ENCODE peak calls at places on chromosomes 1 and 21, in nine cellular contexts. One of them, this sample, is unnamed.

GRCh38 chr1:234647245-234647644 is 37.3 kb upstream of the IRF2BP2 start:
- DNase-seq in lung: no peak
- DNase-seq in A549: no peak
- DNase-seq in CD4-positive, alpha-beta T cell: no peak
- DNase-seq in lower lobe of right lung: no peak
- DNase-seq in IMR-90: no peak
- DNase-seq in mesothelial cell of epicardium: no peak
- DNase-seq in GM23338: no peak
- DNase-seq in Calu3: no peak
- DNase-seq in this sample: no peak

GRCh38 chr1:156499703-156500577 is 635 bp downstream of the MEF2D start:
- DNase-seq in mesothelial cell of epicardium: peak
- DNase-seq in A549: no peak
- DNase-seq in lung: peak
- DNase-seq in CD4-positive, alpha-beta T cell: no peak
- DNase-seq in IMR-90: peak
- DNase-seq in lower lobe of right lung: no peak
- DNase-seq in Calu3: peak
- DNase-seq in GM23338: peak
- DNase-seq in this sample: peak

GRCh38 chr1:6104631-6105030 is 58.9 kb downstream of the KCNAB2 start:
- DNase-seq in CD4-positive, alpha-beta T cell: no peak
- DNase-seq in lower lobe of right lung: peak
- DNase-seq in mesothelial cell of epicardium: no peak
- DNase-seq in IMR-90: no peak
- DNase-seq in lung: no peak
- DNase-seq in GM23338: no peak
- DNase-seq in Calu3: no peak
- DNase-seq in A549: no peak
- DNase-seq in this sample: no peak

GRCh38 chr1:53454019-53454418 is 5.2 kb upstream of the DMRTB1 start:
- DNase-seq in A549: no peak
- DNase-seq in mesothelial cell of epicardium: no peak
- DNase-seq in lung: no peak
- DNase-seq in lower lobe of right lung: no peak
- DNase-seq in Calu3: no peak
- DNase-seq in IMR-90: no peak
- DNase-seq in CD4-positive, alpha-beta T cell: no peak
- DNase-seq in GM23338: no peak
- DNase-seq in this sample: no peak

GRCh38 chr1:70353641-70354331 is 736 bp downstream of the ANKRD13C start:
- DNase-seq in lower lobe of right lung: no peak
- DNase-seq in A549: peak
- DNase-seq in lung: peak
- DNase-seq in CD4-positive, alpha-beta T cell: no peak
- DNase-seq in mesothelial cell of epicardium: no peak
- DNase-seq in Calu3: peak
- DNase-seq in GM23338: peak
- DNase-seq in IMR-90: peak
- DNase-seq in this sample: peak

GRCh38 chr1:54604051-54604450 is 19.3 kb downstream of the FAM151A start:
- DNase-seq in mesothelial cell of epicardium: no peak
- DNase-seq in CD4-positive, alpha-beta T cell: no peak
- DNase-seq in A549: no peak
- DNase-seq in GM23338: no peak
- DNase-seq in lung: no peak
- DNase-seq in Calu3: no peak
- DNase-seq in lower lobe of right lung: no peak
- DNase-seq in IMR-90: no peak
- DNase-seq in this sample: no peak

GRCh38 chr1:76500111-76500510 is 367.2 kb upstream of the ST6GALNAC5 start:
- DNase-seq in GM23338: no peak
- DNase-seq in lower lobe of right lung: no peak
- DNase-seq in IMR-90: peak
- DNase-seq in A549: no peak
- DNase-seq in mesothelial cell of epicardium: no peak
- DNase-seq in CD4-positive, alpha-beta T cell: no peak
- DNase-seq in Calu3: no peak
- DNase-seq in lung: no peak
- DNase-seq in this sample: no peak

GRCh38 chr1:55060133-55060999 is 21.0 kb downstream of the PCSK9 start:
- DNase-seq in mesothelial cell of epicardium: no peak
- DNase-seq in GM23338: no peak
- DNase-seq in Calu3: no peak
- DNase-seq in IMR-90: no peak
- DNase-seq in lung: no peak
- DNase-seq in lower lobe of right lung: no peak
- DNase-seq in CD4-positive, alpha-beta T cell: no peak
- DNase-seq in A549: no peak
- DNase-seq in this sample: no peak

GRCh38 chr1:167747988-167748387 is 26.2 kb downstream of the MPZL1 start:
- DNase-seq in mesothelial cell of epicardium: no peak
- DNase-seq in A549: no peak
- DNase-seq in CD4-positive, alpha-beta T cell: no peak
- DNase-seq in lower lobe of right lung: no peak
- DNase-seq in IMR-90: peak
- DNase-seq in lung: no peak
- DNase-seq in GM23338: no peak
- DNase-seq in Calu3: no peak
- DNase-seq in this sample: no peak

GRCh38 chr1:223811634-223812101 is 34.1 kb downstream of the TP53BP2 start:
- DNase-seq in A549: no peak
- DNase-seq in GM23338: peak
- DNase-seq in lung: no peak
- DNase-seq in IMR-90: peak
- DNase-seq in mesothelial cell of epicardium: no peak
- DNase-seq in lower lobe of right lung: no peak
- DNase-seq in CD4-positive, alpha-beta T cell: no peak
- DNase-seq in Calu3: no peak
- DNase-seq in this sample: no peak

GRCh38 chr1:216903389-216903754 is 180.1 kb upstream of the ESRRG start:
- DNase-seq in IMR-90: peak
- DNase-seq in CD4-positive, alpha-beta T cell: no peak
- DNase-seq in lower lobe of right lung: no peak
- DNase-seq in lung: no peak
- DNase-seq in A549: no peak
- DNase-seq in Calu3: peak
- DNase-seq in GM23338: no peak
- DNase-seq in mesothelial cell of epicardium: no peak
- DNase-seq in this sample: no peak

GRCh38 chr1:64042331-64043100 is 160.9 kb upstream of the UBE2U start:
- DNase-seq in lower lobe of right lung: no peak
- DNase-seq in Calu3: no peak
- DNase-seq in A549: no peak
- DNase-seq in lung: peak
- DNase-seq in GM23338: no peak
- DNase-seq in IMR-90: peak
- DNase-seq in CD4-positive, alpha-beta T cell: no peak
- DNase-seq in mesothelial cell of epicardium: peak
- DNase-seq in this sample: no peak

GRCh38 chr1:236124965-236125364 is 17.4 kb upstream of the GPR137B start:
- DNase-seq in CD4-positive, alpha-beta T cell: no peak
- DNase-seq in A549: no peak
- DNase-seq in IMR-90: no peak
- DNase-seq in lower lobe of right lung: no peak
- DNase-seq in lung: no peak
- DNase-seq in mesothelial cell of epicardium: no peak
- DNase-seq in Calu3: no peak
- DNase-seq in GM23338: peak
- DNase-seq in this sample: no peak
- TF ChIP-seq CTCF in CD4-positive, alpha-beta T cell: no peak
- TF ChIP-seq CTCF in A549: no peak
- TF ChIP-seq CTCF in IMR-90: no peak
- TF ChIP-seq CTCF in lower lobe of right lung: no peak
- TF ChIP-seq CTCF in lung: no peak
- TF ChIP-seq CTCF in mesothelial cell of epicardium: no peak
- TF ChIP-seq CTCF in Calu3: no peak
- TF ChIP-seq CTCF in GM23338: peak
- TF ChIP-seq CTCF in this sample: peak

DNA sequence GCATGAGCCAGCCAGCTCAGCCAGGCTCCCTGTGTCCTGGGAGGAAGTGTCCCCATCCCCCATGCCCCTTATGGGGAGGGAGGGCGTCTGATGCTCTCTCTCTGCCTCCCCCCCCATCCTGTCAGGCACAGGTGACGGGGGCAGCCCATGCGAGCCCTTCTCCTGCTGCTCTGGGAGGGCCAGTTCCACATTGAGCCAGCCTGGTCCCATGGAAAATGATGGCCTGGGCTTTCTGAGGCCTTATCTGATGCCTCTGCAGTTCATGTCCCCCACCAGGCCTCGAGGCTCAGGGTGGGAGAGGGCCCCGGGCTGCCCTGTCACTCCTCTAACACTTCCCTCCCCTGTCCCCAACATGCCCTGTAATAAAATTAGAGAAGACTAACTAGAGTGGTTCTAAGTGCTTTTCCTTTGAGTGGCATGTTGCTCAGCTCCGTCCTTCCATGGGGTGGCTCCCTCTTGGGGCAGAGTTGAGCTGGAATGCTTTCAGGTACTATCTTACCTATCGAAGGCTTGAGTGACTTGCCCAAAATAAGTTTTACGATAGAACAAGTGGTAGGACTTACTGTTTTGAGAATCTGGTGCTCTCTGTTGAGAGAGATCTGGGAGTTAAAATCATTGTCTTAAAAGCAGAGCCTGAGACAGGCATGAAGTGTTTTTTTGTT is 1.8 kb upstream of the MTFR1L start:
- DNase-seq in lower lobe of right lung: no peak
- DNase-seq in CD4-positive, alpha-beta T cell: no peak
- DNase-seq in A549: no peak
- DNase-seq in mesothelial cell of epicardium: no peak
- DNase-seq in GM23338: peak
- DNase-seq in lung: no peak
- DNase-seq in Calu3: no peak
- DNase-seq in IMR-90: no peak
- DNase-seq in this sample: no peak
- TF ChIP-seq CTCF in lower lobe of right lung: no peak
- TF ChIP-seq CTCF in CD4-positive, alpha-beta T cell: no peak
- TF ChIP-seq CTCF in A549: no peak
- TF ChIP-seq CTCF in mesothelial cell of epicardium: no peak
- TF ChIP-seq CTCF in GM23338: peak
- TF ChIP-seq CTCF in lung: no peak
- TF ChIP-seq CTCF in Calu3: no peak
- TF ChIP-seq CTCF in IMR-90: no peak
- TF ChIP-seq CTCF in this sample: peak

GRCh38 chr21:27582946-27583270 is 616.0 kb upstream of the ADAMTS5 start:
- DNase-seq in GM23338: no peak
- DNase-seq in CD4-positive, alpha-beta T cell: no peak
- DNase-seq in Calu3: no peak
- DNase-seq in IMR-90: no peak
- DNase-seq in lower lobe of right lung: no peak
- DNase-seq in lung: no peak
- DNase-seq in A549: no peak
- DNase-seq in mesothelial cell of epicardium: no peak
- DNase-seq in this sample: no peak

GRCh38 chr21:27580276-27580675 is 613.4 kb upstream of the ADAMTS5 start:
- DNase-seq in GM23338: no peak
- DNase-seq in A549: no peak
- DNase-seq in IMR-90: peak
- DNase-seq in lung: no peak
- DNase-seq in CD4-positive, alpha-beta T cell: no peak
- DNase-seq in lower lobe of right lung: no peak
- DNase-seq in mesothelial cell of epicardium: no peak
- DNase-seq in Calu3: no peak
- DNase-seq in this sample: no peak

GRCh38 chr21:27582246-27582945 is 615.5 kb upstream of the ADAMTS5 start:
- DNase-seq in lung: no peak
- DNase-seq in A549: no peak
- DNase-seq in lower lobe of right lung: no peak
- DNase-seq in mesothelial cell of epicardium: no peak
- DNase-seq in IMR-90: peak
- DNase-seq in GM23338: no peak
- DNase-seq in CD4-positive, alpha-beta T cell: no peak
- DNase-seq in Calu3: no peak
- DNase-seq in this sample: no peak

GRCh38 chr21:27578741-27579265 is 611.9 kb upstream of the ADAMTS5 start:
- DNase-seq in lung: no peak
- DNase-seq in A549: no peak
- DNase-seq in IMR-90: no peak
- DNase-seq in lower lobe of right lung: no peak
- DNase-seq in GM23338: no peak
- DNase-seq in mesothelial cell of epicardium: no peak
- DNase-seq in Calu3: no peak
- DNase-seq in CD4-positive, alpha-beta T cell: no peak
- DNase-seq in this sample: no peak

DNA sequence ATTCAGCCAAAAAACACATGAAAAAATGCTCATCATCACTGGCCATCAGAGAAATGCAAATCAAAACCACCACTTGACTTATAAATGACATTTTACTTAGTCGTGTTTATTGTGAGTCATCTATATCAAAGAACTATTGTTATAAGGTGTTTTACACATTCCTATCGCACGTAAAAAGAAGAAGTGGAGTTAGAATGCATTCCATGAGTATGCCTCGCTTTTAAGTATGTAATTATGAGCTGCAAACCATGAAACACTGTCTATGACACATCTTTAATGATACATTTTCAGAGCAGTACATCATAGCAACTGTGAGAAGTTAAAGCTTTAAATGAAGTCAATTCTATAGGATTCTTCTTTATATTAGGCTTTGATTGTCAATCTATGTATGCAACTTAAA is 614.3 kb upstream of the ADAMTS5 start:
- DNase-seq in GM23338: no peak
- DNase-seq in IMR-90: peak
- DNase-seq in CD4-positive, alpha-beta T cell: no peak
- DNase-seq in Calu3: no peak
- DNase-seq in lower lobe of right lung: no peak
- DNase-seq in mesothelial cell of epicardium: no peak
- DNase-seq in A549: no peak
- DNase-seq in lung: no peak
- DNase-seq in this sample: no peak
- TF ChIP-seq CTCF in GM23338: no peak
- TF ChIP-seq CTCF in IMR-90: no peak
- TF ChIP-seq CTCF in CD4-positive, alpha-beta T cell: no peak
- TF ChIP-seq CTCF in Calu3: no peak
- TF ChIP-seq CTCF in lower lobe of right lung: no peak
- TF ChIP-seq CTCF in mesothelial cell of epicardium: no peak
- TF ChIP-seq CTCF in A549: no peak
- TF ChIP-seq CTCF in lung: no peak
- TF ChIP-seq CTCF in this sample: no peak

DNA sequence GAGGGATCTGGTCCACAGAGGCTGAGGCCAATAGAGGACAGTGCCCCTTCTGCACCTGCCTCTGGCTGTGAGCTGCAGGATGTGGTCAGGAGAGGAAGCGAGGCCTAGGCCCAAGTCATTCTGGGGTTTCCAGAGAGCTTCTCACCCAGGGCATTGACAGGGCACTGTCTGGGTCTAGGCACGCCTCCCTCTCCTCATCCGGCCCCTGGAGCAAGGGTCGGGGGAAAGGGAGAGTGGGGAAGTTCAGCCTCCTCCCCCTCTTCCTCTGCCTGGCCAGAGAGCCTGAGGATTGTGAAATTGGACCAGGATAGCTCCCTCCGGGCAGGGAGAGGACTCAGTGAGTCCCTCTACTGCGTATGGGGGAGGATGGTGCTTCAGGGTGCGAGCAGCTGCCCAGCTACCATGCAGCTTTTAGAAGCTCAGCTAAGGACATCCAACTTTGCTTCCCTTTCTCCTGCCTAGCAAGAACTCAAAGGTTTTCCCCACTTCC is 6.3 kb upstream of the INAVA start:
- DNase-seq in IMR-90: no peak
- DNase-seq in lung: no peak
- DNase-seq in GM23338: peak
- DNase-seq in Calu3: peak
- DNase-seq in CD4-positive, alpha-beta T cell: peak
- DNase-seq in mesothelial cell of epicardium: no peak
- DNase-seq in lower lobe of right lung: no peak
- DNase-seq in A549: no peak
- DNase-seq in this sample: no peak
- TF ChIP-seq CTCF in IMR-90: no peak
- TF ChIP-seq CTCF in lung: no peak
- TF ChIP-seq CTCF in GM23338: no peak
- TF ChIP-seq CTCF in Calu3: no peak
- TF ChIP-seq CTCF in CD4-positive, alpha-beta T cell: no peak
- TF ChIP-seq CTCF in mesothelial cell of epicardium: no peak
- TF ChIP-seq CTCF in lower lobe of right lung: no peak
- TF ChIP-seq CTCF in A549: no peak
- TF ChIP-seq CTCF in this sample: no peak